ENCODE peak calls at places on chromosomes 1 and 21, in four cellular contexts. One of them, this sample, is unnamed.

GRCh38 chr1:30801826-30802198 is 44.2 kb upstream of the LAPTM5 start:
- DNase-seq in caudate nucleus: peak
- DNase-seq in AG04450: no peak
- DNase-seq in cardiac septum: peak
- DNase-seq in this sample: peak

GRCh38 chr1:184624051-184624450 is 130.6 kb downstream of the EDEM3 start:
- DNase-seq in caudate nucleus: no peak
- DNase-seq in AG04450: no peak
- DNase-seq in cardiac septum: no peak
- DNase-seq in this sample: no peak

GRCh38 chr1:234188454-234188792 is 184.8 kb upstream of the COA6 start:
- DNase-seq in caudate nucleus: no peak
- DNase-seq in AG04450: no peak
- DNase-seq in cardiac septum: no peak
- DNase-seq in this sample: no peak

GRCh38 chr1:10795305-10796021 is 983 bp downstream of the CASZ1 start:
- DNase-seq in caudate nucleus: no peak
- DNase-seq in AG04450: no peak
- DNase-seq in cardiac septum: no peak
- DNase-seq in this sample: no peak

GRCh38 chr21:42846221-42846620 is 33.1 kb downstream of the WDR4 start:
- DNase-seq in caudate nucleus: no peak
- DNase-seq in AG04450: no peak
- DNase-seq in cardiac septum: peak
- DNase-seq in this sample: no peak

GRCh38 chr1:112674440-112674985 is at the start of gene MOV10:
- DNase-seq in caudate nucleus: peak
- DNase-seq in AG04450: peak
- DNase-seq in cardiac septum: peak
- DNase-seq in this sample: no peak

GRCh38 chr1:191034126-191034525 is 556.5 kb upstream of the BRINP3 start:
- DNase-seq in caudate nucleus: no peak
- DNase-seq in AG04450: no peak
- DNase-seq in cardiac septum: no peak
- DNase-seq in this sample: no peak

GRCh38 chr1:216599851-216600250 is 123.4 kb downstream of the ESRRG start:
- DNase-seq in caudate nucleus: no peak
- DNase-seq in AG04450: no peak
- DNase-seq in cardiac septum: no peak
- DNase-seq in this sample: no peak

GRCh38 chr1:111736548-111737215 is 2.5 kb downstream of the INKA2 start:
- DNase-seq in caudate nucleus: peak
- DNase-seq in AG04450: no peak
- DNase-seq in cardiac septum: peak
- DNase-seq in this sample: no peak

GRCh38 chr1:158654570-158654969 is 31.9 kb downstream of the SPTA1 start:
- DNase-seq in caudate nucleus: no peak
- DNase-seq in AG04450: no peak
- DNase-seq in cardiac septum: no peak
- DNase-seq in this sample: no peak

GRCh38 chr1:18161690-18162089 is 54.1 kb downstream of the IGSF21 start:
- DNase-seq in caudate nucleus: no peak
- DNase-seq in AG04450: no peak
- DNase-seq in cardiac septum: no peak
- DNase-seq in this sample: no peak

GRCh38 chr1:59433440-59433813 is 136.5 kb downstream of the FGGY start:
- DNase-seq in caudate nucleus: no peak
- DNase-seq in AG04450: no peak
- DNase-seq in cardiac septum: no peak
- DNase-seq in this sample: no peak

GRCh38 chr1:113456967-113457366 is 66.7 kb downstream of the MAGI3 start:
- DNase-seq in caudate nucleus: no peak
- DNase-seq in AG04450: peak
- DNase-seq in cardiac septum: no peak
- DNase-seq in this sample: no peak

GRCh38 chr1:100130552-100131077 is 2.1 kb downstream of the SASS6 start:
- DNase-seq in caudate nucleus: no peak
- DNase-seq in AG04450: no peak
- DNase-seq in cardiac septum: no peak
- DNase-seq in this sample: no peak

This sample was measured in anterior cingulate cortex.